ENCODE peak calls at places on chromosomes 4 and X, in nine cellular contexts. T, W, Q, C, K, U, Y, Z and M are unnamed samples.

GRCh38 chrX:68343551-68343950 is 89.7 kb downstream of the OPHN1 start:
- DNase-seq in T (no peak), Y (no peak), K (no peak), Z (no peak), U (no peak), C (no peak), Q (no peak), W (no peak), M (no peak)

GRCh38 chr4:83890231-83890630 is 354.3 kb downstream of the GPAT3 start:
- DNase-seq in Z (no peak), K (no peak), U (no peak), C (no peak), Y (no peak), Q (no peak), W (no peak), T (no peak), M (no peak)

GRCh38 chr4:185512516-185512915 is 22.8 kb downstream of the PDLIM3 start:
- DNase-seq in Z (no peak), Q (peak; percentile 26), Y (no peak), W (no peak), K (no peak), C (no peak), U (no peak), T (no peak), M (no peak)

GRCh38 chr4:183738081-183738673 is 79.1 kb downstream of the TRAPPC11 start:
- DNase-seq in T (no peak), Y (no peak), K (no peak), C (no peak), U (no peak), Z (no peak), W (no peak), Q (peak; percentile 11), M (no peak)

GRCh38 chrX:41352329-41352801 is 18.4 kb downstream of the DDX3X start:
- DNase-seq in K (no peak), Q (peak; percentile 4), W (no peak), U (no peak), Z (no peak), T (no peak), Y (no peak), C (no peak), M (no peak)

GRCh38 chr4:175971393-175972179 is 94.1 kb upstream of the WDR17 start:
- DNase-seq in Q (no peak), Y (no peak), W (no peak), U (no peak), C (no peak), K (no peak), Z (no peak), T (no peak), M (no peak)

GRCh38 chr4:126564283-126564854 is 1068.4 kb upstream of the INTU start:
- DNase-seq in Y (no peak), U (no peak), C (no peak), W (no peak), K (no peak), Q (no peak), Z (no peak), T (no peak), M (no peak)

GRCh38 chrX:1493317-1493856 is 40.7 kb upstream of the ASMTL start:
- DNase-seq in Z (no peak), T (no peak), W (no peak), Y (peak; percentile 45), Q (no peak), C (no peak), K (no peak), U (no peak), M (no peak)

GRCh38 chrX:53481816-53482485 is 47.8 kb upstream of the HSD17B10 start:
- DNase-seq in Z (peak; percentile 73), Q (peak; percentile 49), K (no peak), W (peak; percentile 66), T (no peak), C (peak; percentile 18), U (peak; percentile 65), Y (no peak), M (peak; percentile 44)

GRCh38 chr4:78379991-78380739 is 171.4 kb upstream of the ANXA3 start:
- DNase-seq in C (no peak), U (peak; percentile 32), Z (peak; percentile 73), Y (no peak), T (no peak), K (no peak), Q (no peak), W (peak; percentile 14), M (no peak)
- H3K4me1 ChIP-seq in C (peaks cover 24% of the 10 kb centered on the region), U (no peaks in the 10 kb centered on the region), Z (peaks cover 6% of the 10 kb centered on the region), Y (peaks cover 5% of the 10 kb centered on the region), T (no peaks in the 10 kb centered on the region), K (no peaks in the 10 kb centered on the region), Q (no peaks in the 10 kb centered on the region), W (peaks cover 3% of the 10 kb centered on the region), M (no peaks in the 10 kb centered on the region)

GRCh38 chr4:10366628-10367027 is 90.6 kb downstream of the ZNF518B start:
- DNase-seq in Y (no peak), C (no peak), W (no peak), Z (no peak), U (no peak), Q (no peak), T (no peak), K (no peak), M (no peak)

GRCh38 chr4:10371121-10371520 is 86.1 kb downstream of the ZNF518B start:
- DNase-seq in U (no peak), K (no peak), W (no peak), C (no peak), Q (no peak), T (no peak), Y (no peak), Z (no peak), M (no peak)

GRCh38 chr4:10369517-10369916 is 87.7 kb downstream of the ZNF518B start:
- DNase-seq in W (no peak), Z (no peak), T (no peak), U (no peak), Y (no peak), Q (no peak), K (no peak), C (no peak), M (no peak)

GRCh38 chr4:10371869-10372471 is 85.3 kb downstream of the ZNF518B start:
- DNase-seq in T (no peak), W (no peak), U (no peak), Q (no peak), Y (no peak), Z (no peak), K (no peak), C (no peak), M (no peak)
- TF ChIP-seq CTCF in T (no peak), W (no peak), U (no peak), Q (no peak), Y (no peak), Z (no peak), K (no peak), C (no peak), M (no peak)

DNA sequence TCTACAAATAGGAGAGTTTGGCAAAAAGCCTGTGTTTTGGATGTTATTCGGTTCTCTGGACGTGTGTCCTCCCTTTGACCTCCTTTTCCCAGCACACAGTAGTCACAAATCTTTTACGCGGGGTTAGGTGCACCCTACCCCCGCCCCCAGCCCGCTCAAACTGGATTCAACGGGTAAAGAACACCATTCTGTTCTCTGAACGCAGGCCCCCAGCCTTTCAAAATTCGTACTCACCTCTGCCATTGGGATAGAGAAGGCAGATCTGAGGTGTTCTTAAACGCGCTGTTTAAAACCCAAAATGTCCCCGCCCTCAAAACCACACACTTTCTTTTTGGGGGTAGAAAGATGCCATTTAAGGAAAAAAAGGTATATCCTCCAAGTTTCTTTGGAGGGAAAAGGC is 2.7 kb downstream of the LEF1 start:
- DNase-seq in K (no peak), Z (no peak), C (no peak), Q (no peak), U (no peak), W (no peak), Y (no peak), T (no peak), M (no peak)
- H3K4me3 ChIP-seq in K (no peak overlapping the region), Z (peak overlapping the region; percentile 34), C (peak overlapping the region; percentile 59), Q (no peak overlapping the region), U (no peak overlapping the region), W (peak overlapping the region; percentile 44), Y (no peak overlapping the region), T (peak overlapping the region; percentile 53), M (peak overlapping the region; percentile 65)

DNA sequence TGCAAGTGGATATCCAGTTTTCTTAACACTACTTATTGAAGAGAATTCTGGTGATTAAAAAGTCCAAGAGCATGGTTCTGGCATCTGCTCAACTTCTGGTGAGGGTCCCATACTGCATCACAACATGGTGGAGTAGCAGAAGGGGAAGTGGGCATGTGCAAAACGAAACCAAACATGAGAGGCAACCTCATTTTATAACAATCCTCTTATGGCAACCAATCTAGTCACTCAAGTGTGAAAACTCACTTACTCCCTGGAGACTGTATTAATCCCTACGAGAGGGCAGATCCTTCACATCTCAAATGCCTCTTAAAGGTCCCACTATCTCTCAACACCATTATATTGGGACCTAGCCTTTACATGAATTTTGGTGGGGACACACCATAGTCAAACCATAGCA is 55.4 kb upstream of the TRO start:
- DNase-seq in T (no peak), K (no peak), Z (no peak), C (no peak), Q (no peak), U (no peak), W (no peak), Y (no peak), M (no peak)
- H3K4me1 ChIP-seq in T (no peaks in the 10 kb centered on the region), K (no peaks in the 10 kb centered on the region), Z (no peaks in the 10 kb centered on the region), C (no peaks in the 10 kb centered on the region), Q (no peaks in the 10 kb centered on the region), U (no peaks in the 10 kb centered on the region), W (no peaks in the 10 kb centered on the region), Y (no peaks in the 10 kb centered on the region), M (no peaks in the 10 kb centered on the region)

DNA sequence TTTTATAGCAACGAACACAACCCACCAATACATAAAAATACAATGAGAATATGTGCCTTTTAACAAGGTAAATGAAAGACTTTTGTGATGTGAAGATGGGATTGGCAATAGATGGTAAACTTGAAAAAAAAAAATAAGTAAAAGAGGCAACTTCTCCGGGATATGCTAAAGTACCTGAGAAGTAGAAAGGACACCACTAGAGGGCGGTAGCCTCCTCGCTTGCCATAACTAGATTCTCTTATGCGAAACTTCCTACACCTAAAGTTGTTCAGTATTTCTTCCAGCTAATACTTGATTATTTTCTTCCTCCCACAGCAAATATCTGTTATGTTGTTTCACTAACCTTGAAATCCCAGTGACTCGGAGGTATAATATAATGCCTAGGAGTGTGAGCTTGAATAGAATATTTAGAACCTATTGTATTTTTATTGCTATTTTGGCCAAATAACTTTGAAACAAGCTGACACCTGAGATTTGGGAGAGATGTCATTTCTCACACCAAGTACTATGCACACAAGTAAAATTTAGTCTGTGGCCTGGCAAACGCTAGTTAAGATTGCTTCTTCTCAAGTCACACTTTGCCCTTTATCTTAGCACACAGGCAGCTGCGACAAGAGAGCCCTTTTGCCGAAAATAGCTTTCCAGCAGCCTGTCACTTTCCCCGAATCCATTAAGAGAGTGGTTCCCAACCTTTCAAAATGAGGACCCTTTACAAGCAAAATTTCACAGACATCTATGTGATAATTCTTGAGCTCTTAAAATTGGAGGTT is 44.9 kb upstream of the PDLIM5 start:
- DNase-seq in W (peak; percentile 74), K (peak; percentile 82), T (no peak), Y (no peak), C (peak; percentile 62), Z (peak; percentile 79), Q (peak; percentile 86), U (peak; percentile 70), M (peak; percentile 57)
- TF ChIP-seq CTCF in W (peak; percentile 75), K (peak; percentile 81), T (peak; percentile 64), Y (peak; percentile 84), C (peak; percentile 94), Z (peak; percentile 86), Q (peak; percentile 77), U (peak; percentile 82), M (peak; percentile 87)